ENCODE peak calls at places on chromosomes 11 and 22, in seven cellular contexts. One of them, this sample, is unnamed.

GRCh38 chr11:68504432-68505066 is 44.0 kb downstream of the PPP6R3 start:
- DNase-seq in cardiac fibroblast: no peak
- DNase-seq in WERI-Rb-1: no peak
- DNase-seq in H1: no peak
- DNase-seq in brain microvascular endothelial cell: no peak
- DNase-seq in foreskin fibroblast: peak; percentile 39
- DNase-seq in A673: no peak
- DNase-seq in this sample: no peak

GRCh38 chr22:36606114-36606513 is 77.1 kb upstream of the EIF3D start:
- DNase-seq in cardiac fibroblast: no peak
- DNase-seq in WERI-Rb-1: no peak
- DNase-seq in H1: no peak
- DNase-seq in brain microvascular endothelial cell: no peak
- DNase-seq in foreskin fibroblast: no peak
- DNase-seq in A673: no peak
- DNase-seq in this sample: no peak

GRCh38 chr11:31956310-31956709 is 134.6 kb upstream of the RCN1 start:
- DNase-seq in cardiac fibroblast: no peak
- DNase-seq in WERI-Rb-1: no peak
- DNase-seq in H1: no peak
- DNase-seq in brain microvascular endothelial cell: peak; percentile 18
- DNase-seq in foreskin fibroblast: no peak
- DNase-seq in A673: no peak
- DNase-seq in this sample: no peak

GRCh38 chr22:37672920-37673453 is 2.4 kb upstream of the LGALS1 start:
- DNase-seq in cardiac fibroblast: no peak
- DNase-seq in WERI-Rb-1: no peak
- DNase-seq in H1: no peak
- DNase-seq in brain microvascular endothelial cell: no peak
- DNase-seq in foreskin fibroblast: no peak
- DNase-seq in A673: no peak
- DNase-seq in this sample: no peak

GRCh38 chr22:37802310-37803194 is 5.2 kb upstream of the GCAT start:
- DNase-seq in cardiac fibroblast: peak; percentile 65
- DNase-seq in WERI-Rb-1: peak; percentile 73
- DNase-seq in H1: no peak
- DNase-seq in brain microvascular endothelial cell: no peak
- DNase-seq in foreskin fibroblast: peak; percentile 78
- DNase-seq in A673: peak; percentile 80
- DNase-seq in this sample: peak; percentile 89

GRCh38 chr11:73996161-73996747 is 12.6 kb downstream of the UCP3 start:
- DNase-seq in cardiac fibroblast: no peak
- DNase-seq in WERI-Rb-1: no peak
- DNase-seq in H1: no peak
- DNase-seq in brain microvascular endothelial cell: no peak
- DNase-seq in foreskin fibroblast: no peak
- DNase-seq in A673: no peak
- DNase-seq in this sample: peak; percentile 2

GRCh38 chr11:67254768-67255167 is 11.5 kb upstream of the GRK2 start:
- DNase-seq in cardiac fibroblast: no peak
- DNase-seq in WERI-Rb-1: no peak
- DNase-seq in H1: no peak
- DNase-seq in brain microvascular endothelial cell: no peak
- DNase-seq in foreskin fibroblast: no peak
- DNase-seq in A673: no peak
- DNase-seq in this sample: no peak

GRCh38 chr11:128893578-128894295 is 2.6 kb downstream of the KCNJ5 start:
- DNase-seq in cardiac fibroblast: no peak
- DNase-seq in WERI-Rb-1: no peak
- DNase-seq in H1: no peak
- DNase-seq in brain microvascular endothelial cell: no peak
- DNase-seq in foreskin fibroblast: no peak
- DNase-seq in A673: no peak
- DNase-seq in this sample: no peak

GRCh38 chr11:66717925-66718319 is 11.1 kb downstream of the SPTBN2 start:
- DNase-seq in cardiac fibroblast: no peak
- DNase-seq in WERI-Rb-1: no peak
- DNase-seq in H1: no peak
- DNase-seq in brain microvascular endothelial cell: no peak
- DNase-seq in foreskin fibroblast: no peak
- DNase-seq in A673: no peak
- DNase-seq in this sample: peak; percentile 75

GRCh38 chr22:36365020-36365411 is 22.8 kb downstream of the MYH9 start:
- DNase-seq in cardiac fibroblast: peak; percentile 93
- DNase-seq in WERI-Rb-1: peak; percentile 65
- DNase-seq in H1: no peak
- DNase-seq in brain microvascular endothelial cell: peak; percentile 92
- DNase-seq in foreskin fibroblast: peak; percentile 98
- DNase-seq in A673: peak; percentile 80
- DNase-seq in this sample: peak; percentile 92

GRCh38 chr22:46734830-46735453 is 3.1 kb downstream of the CERK start:
- DNase-seq in cardiac fibroblast: no peak
- DNase-seq in WERI-Rb-1: no peak
- DNase-seq in H1: no peak
- DNase-seq in brain microvascular endothelial cell: no peak
- DNase-seq in foreskin fibroblast: peak; percentile 34
- DNase-seq in A673: no peak
- DNase-seq in this sample: no peak

GRCh38 chr11:117720061-117720511 is 76.9 kb downstream of the DSCAML1 start:
- DNase-seq in cardiac fibroblast: no peak
- DNase-seq in WERI-Rb-1: no peak
- DNase-seq in H1: no peak
- DNase-seq in brain microvascular endothelial cell: no peak
- DNase-seq in foreskin fibroblast: no peak
- DNase-seq in A673: no peak
- DNase-seq in this sample: no peak

GRCh38 chr11:70364745-70365535 is 33.4 kb upstream of the CTTN start:
- DNase-seq in cardiac fibroblast: no peak
- DNase-seq in WERI-Rb-1: no peak
- DNase-seq in H1: no peak
- DNase-seq in brain microvascular endothelial cell: no peak
- DNase-seq in foreskin fibroblast: no peak
- DNase-seq in A673: no peak
- DNase-seq in this sample: no peak

GRCh38 chr11:12075822-12076821 is 34.3 kb upstream of the MICAL2 start:
- DNase-seq in cardiac fibroblast: peak; percentile 96
- DNase-seq in WERI-Rb-1: no peak
- DNase-seq in H1: no peak
- DNase-seq in brain microvascular endothelial cell: peak; percentile 100
- DNase-seq in foreskin fibroblast: peak; percentile 98
- DNase-seq in A673: no peak
- DNase-seq in this sample: peak; percentile 75

GRCh38 chr11:3684787-3685186 is 13.6 kb upstream of the CHRNA10 start:
- DNase-seq in cardiac fibroblast: no peak
- DNase-seq in WERI-Rb-1: no peak
- DNase-seq in H1: no peak
- DNase-seq in brain microvascular endothelial cell: no peak
- DNase-seq in foreskin fibroblast: no peak
- DNase-seq in A673: no peak
- DNase-seq in this sample: no peak

GRCh38 chr11:120017582-120017981 is 120.3 kb downstream of the TRIM29 start:
- DNase-seq in cardiac fibroblast: no peak
- DNase-seq in WERI-Rb-1: no peak
- DNase-seq in H1: no peak
- DNase-seq in brain microvascular endothelial cell: no peak
- DNase-seq in foreskin fibroblast: no peak
- DNase-seq in A673: peak; percentile 19
- DNase-seq in this sample: no peak

GRCh38 chr11:62445314-62445740 is 26.5 kb downstream of the SCGB1A1 start:
- DNase-seq in cardiac fibroblast: peak; percentile 95
- DNase-seq in WERI-Rb-1: no peak
- DNase-seq in H1: no peak
- DNase-seq in brain microvascular endothelial cell: no peak
- DNase-seq in foreskin fibroblast: no peak
- DNase-seq in A673: no peak
- DNase-seq in this sample: no peak

GRCh38 chr11:113778111-113778910 is 1.3 kb upstream of the CLDN25 start:
- DNase-seq in cardiac fibroblast: peak; percentile 23
- DNase-seq in WERI-Rb-1: no peak
- DNase-seq in H1: no peak
- DNase-seq in brain microvascular endothelial cell: peak; percentile 16
- DNase-seq in foreskin fibroblast: peak; percentile 63
- DNase-seq in A673: peak; percentile 89
- DNase-seq in this sample: peak; percentile 82

DNA sequence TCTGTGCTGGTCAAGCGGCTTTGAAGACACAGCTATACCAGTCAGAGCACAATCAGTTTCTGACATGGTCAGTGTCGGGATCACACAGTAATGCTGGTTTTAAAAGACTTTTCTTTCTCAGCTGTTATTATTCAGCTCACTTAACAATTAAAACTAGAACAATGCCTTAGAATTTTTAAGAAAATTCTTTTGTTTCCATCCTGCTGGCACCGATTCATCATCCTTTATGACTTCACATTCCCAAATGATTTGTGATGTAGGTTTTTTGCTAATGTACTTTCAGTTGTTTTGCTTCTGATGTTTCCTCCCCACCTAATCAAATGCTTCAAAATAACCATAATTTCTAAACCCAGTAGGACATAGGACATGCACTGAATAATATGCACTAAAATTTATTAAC is 34.5 kb upstream of the OLFML1 start:
- DNase-seq in cardiac fibroblast: no peak
- DNase-seq in WERI-Rb-1: no peak
- DNase-seq in H1: no peak
- DNase-seq in brain microvascular endothelial cell: no peak
- DNase-seq in foreskin fibroblast: peak; percentile 55
- DNase-seq in A673: no peak
- DNase-seq in this sample: no peak
- TF ChIP-seq CTCF in cardiac fibroblast: no peak
- TF ChIP-seq CTCF in WERI-Rb-1: no peak
- TF ChIP-seq CTCF in H1: no peak
- TF ChIP-seq CTCF in brain microvascular endothelial cell: no peak
- TF ChIP-seq CTCF in foreskin fibroblast: no peak
- TF ChIP-seq CTCF in A673: no peak
- TF ChIP-seq CTCF in this sample: no peak

GRCh38 chr11:87037450-87038234 is at the start of gene TMEM135:
- DNase-seq in cardiac fibroblast: peak; percentile 96
- DNase-seq in WERI-Rb-1: peak; percentile 98
- DNase-seq in H1: peak; percentile 94
- DNase-seq in brain microvascular endothelial cell: peak; percentile 80
- DNase-seq in foreskin fibroblast: peak; percentile 98
- DNase-seq in A673: peak; percentile 97
- DNase-seq in this sample: peak; percentile 96
- TF ChIP-seq CTCF in cardiac fibroblast: no peak
- TF ChIP-seq CTCF in WERI-Rb-1: peak; percentile 15
- TF ChIP-seq CTCF in H1: no peak
- TF ChIP-seq CTCF in brain microvascular endothelial cell: no peak
- TF ChIP-seq CTCF in foreskin fibroblast: peak; percentile 18
- TF ChIP-seq CTCF in A673: no peak
- TF ChIP-seq CTCF in this sample: no peak

GRCh38 chr11:65027213-65028067 is at the start of gene SNX15:
- DNase-seq in cardiac fibroblast: peak; percentile 98
- DNase-seq in WERI-Rb-1: peak; percentile 95
- DNase-seq in H1: peak; percentile 68
- DNase-seq in brain microvascular endothelial cell: peak; percentile 94
- DNase-seq in foreskin fibroblast: peak; percentile 98
- DNase-seq in A673: peak; percentile 100
- DNase-seq in this sample: peak; percentile 97
- TF ChIP-seq CTCF in cardiac fibroblast: peak; percentile 68
- TF ChIP-seq CTCF in WERI-Rb-1: peak; percentile 36
- TF ChIP-seq CTCF in H1: peak; percentile 13
- TF ChIP-seq CTCF in brain microvascular endothelial cell: peak; percentile 75
- TF ChIP-seq CTCF in foreskin fibroblast: peak; percentile 47
- TF ChIP-seq CTCF in A673: peak; percentile 63
- TF ChIP-seq CTCF in this sample: peak; percentile 55

GRCh38 chr22:28869736-28870135 is 13.6 kb upstream of the ZNRF3 start:
- DNase-seq in cardiac fibroblast: no peak
- DNase-seq in WERI-Rb-1: no peak
- DNase-seq in H1: no peak
- DNase-seq in brain microvascular endothelial cell: no peak
- DNase-seq in foreskin fibroblast: peak; percentile 53
- DNase-seq in A673: no peak
- DNase-seq in this sample: no peak

GRCh38 chr22:28867191-28867590 is 16.2 kb upstream of the ZNRF3 start:
- DNase-seq in cardiac fibroblast: no peak
- DNase-seq in WERI-Rb-1: no peak
- DNase-seq in H1: no peak
- DNase-seq in brain microvascular endothelial cell: no peak
- DNase-seq in foreskin fibroblast: no peak
- DNase-seq in A673: peak; percentile 68
- DNase-seq in this sample: no peak

DNA sequence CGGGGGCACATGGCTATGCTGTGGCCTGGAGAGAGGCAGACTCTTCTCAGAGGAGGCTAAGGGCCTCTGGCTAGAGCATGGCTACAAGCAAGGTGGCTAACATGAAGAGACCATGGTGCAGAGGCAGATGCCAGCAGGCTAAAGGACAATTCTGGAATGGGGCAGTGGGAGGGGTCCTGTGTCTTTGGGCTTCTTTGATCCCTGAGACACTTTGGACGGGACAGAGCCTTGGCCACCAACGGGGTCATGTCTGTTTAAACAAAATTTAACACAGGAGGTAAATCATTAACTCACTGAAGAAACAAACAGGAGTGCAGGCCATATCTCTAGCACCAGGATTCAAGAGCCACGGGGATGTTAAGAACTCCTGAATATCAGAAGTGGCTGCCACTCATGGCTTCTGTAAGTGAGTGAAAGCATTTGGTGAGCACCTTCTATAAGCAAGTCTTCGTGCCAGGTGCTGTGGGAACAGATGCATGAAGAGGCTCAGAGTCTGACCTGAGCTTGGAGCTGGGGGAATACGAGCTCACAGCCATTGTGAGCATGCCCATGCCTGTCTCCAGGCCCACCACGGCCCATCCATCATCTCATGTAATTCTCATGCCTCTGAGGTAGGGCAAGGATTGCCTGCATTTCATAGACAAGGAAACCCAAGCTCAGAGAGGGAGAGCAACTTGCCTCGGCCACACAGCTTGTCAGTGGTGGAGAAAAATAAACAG is 18.3 kb upstream of the ZNRF3 start:
- DNase-seq in cardiac fibroblast: no peak
- DNase-seq in WERI-Rb-1: no peak
- DNase-seq in H1: no peak
- DNase-seq in brain microvascular endothelial cell: no peak
- DNase-seq in foreskin fibroblast: no peak
- DNase-seq in A673: no peak
- DNase-seq in this sample: no peak
- TF ChIP-seq CTCF in cardiac fibroblast: no peak
- TF ChIP-seq CTCF in WERI-Rb-1: no peak
- TF ChIP-seq CTCF in H1: no peak
- TF ChIP-seq CTCF in brain microvascular endothelial cell: no peak
- TF ChIP-seq CTCF in foreskin fibroblast: no peak
- TF ChIP-seq CTCF in A673: no peak
- TF ChIP-seq CTCF in this sample: no peak

GRCh38 chr11:95067042-95067827 is 516 bp downstream of the SRSF8 start:
- DNase-seq in cardiac fibroblast: peak; percentile 82
- DNase-seq in WERI-Rb-1: peak; percentile 82
- DNase-seq in H1: no peak
- DNase-seq in brain microvascular endothelial cell: peak; percentile 65
- DNase-seq in foreskin fibroblast: peak; percentile 95
- DNase-seq in A673: peak; percentile 89
- DNase-seq in this sample: peak; percentile 94
- TF ChIP-seq CTCF in cardiac fibroblast: peak; percentile 52
- TF ChIP-seq CTCF in WERI-Rb-1: peak; percentile 52
- TF ChIP-seq CTCF in H1: peak; percentile 39
- TF ChIP-seq CTCF in brain microvascular endothelial cell: peak; percentile 67
- TF ChIP-seq CTCF in foreskin fibroblast: peak; percentile 65
- TF ChIP-seq CTCF in A673: peak; percentile 64
- TF ChIP-seq CTCF in this sample: peak; percentile 59

This sample was measured in kidney.